ENCODE peak calls at places on chromosomes 11 and 22, in ten cellular contexts. G, L, P, Q, C, T, A, X, H and W are unnamed samples.

GRCh38 chr22:25102722-25103121 is 96.9 kb upstream of the CRYBB3 start:
- DNase-seq in G (no peak), L (no peak), P (no peak), Q (no peak), C (no peak), T (no peak), A (no peak), X (no peak), H (no peak), W (no peak)

GRCh38 chr22:49365910-49366309 is 461.8 kb downstream of the BRD1 start:
- DNase-seq in G (no peak), L (no peak), P (no peak), Q (no peak), C (no peak), T (no peak), A (no peak), X (no peak), H (no peak), W (peak; percentile 14)

GRCh38 chr22:27420817-27421361 is 380.7 kb downstream of the MN1 start:
- DNase-seq in G (peak; percentile 88), L (no peak), P (peak; percentile 46), Q (no peak), C (peak; percentile 82), T (no peak), A (peak; percentile 31), X (peak; percentile 92), H (no peak), W (peak; percentile 91)

GRCh38 chr22:41263704-41264103 is 22.3 kb downstream of the RANGAP1 start:
- DNase-seq in G (no peak), L (no peak), P (no peak), Q (no peak), C (no peak), T (no peak), A (no peak), X (no peak), H (no peak), W (no peak)

GRCh38 chr11:123438191-123438627 is 8.1 kb downstream of the GRAMD1B start:
- DNase-seq in G (no peak), L (no peak), P (no peak), Q (no peak), C (no peak), T (no peak), A (no peak), X (no peak), H (no peak), W (no peak)

GRCh38 chr11:11789735-11790369 is 51.9 kb upstream of the USP47 start:
- DNase-seq in G (no peak), L (no peak), P (no peak), Q (peak; percentile 29), C (no peak), T (peak; percentile 34), A (no peak), X (no peak), H (no peak), W (no peak)

GRCh38 chr11:18844753-18845367 is 53.3 kb upstream of the PTPN5 start:
- DNase-seq in G (no peak), L (peak; percentile 37), P (no peak), Q (peak; percentile 48), C (no peak), T (peak; percentile 60), A (no peak), X (no peak), H (no peak), W (no peak)

GRCh38 chr22:46185263-46185662 is 34.9 kb downstream of the PPARA start:
- DNase-seq in G (no peak), L (no peak), P (no peak), Q (no peak), C (no peak), T (no peak), A (no peak), X (no peak), H (no peak), W (no peak)

GRCh38 chr11:103807806-103808205 is 228.6 kb upstream of the DDI1 start:
- DNase-seq in G (no peak), L (no peak), P (no peak), Q (no peak), C (no peak), T (no peak), A (no peak), X (no peak), H (no peak), W (no peak)

GRCh38 chr11:64409278-64409677 is 50.3 kb downstream of the RPS6KA4 start:
- DNase-seq in G (no peak), L (no peak), P (no peak), Q (no peak), C (no peak), T (no peak), A (no peak), X (no peak), H (no peak), W (no peak)

GRCh38 chr11:107477820-107478219 is 20.2 kb upstream of the CWF19L2 start:
- DNase-seq in G (no peak), L (no peak), P (no peak), Q (no peak), C (no peak), T (no peak), A (no peak), X (no peak), H (no peak), W (no peak)

GRCh38 chr11:5618807-5619206 is 6.0 kb upstream of the TRIM34 start:
- DNase-seq in G (no peak), L (peak; percentile 49), P (no peak), Q (no peak), C (no peak), T (peak; percentile 47), A (no peak), X (no peak), H (no peak), W (no peak)

GRCh38 chr11:103585401-103585800 is 451.0 kb upstream of the DDI1 start:
- DNase-seq in G (no peak), L (no peak), P (no peak), Q (no peak), C (no peak), T (no peak), A (no peak), X (no peak), H (no peak), W (no peak)

GRCh38 chr11:35618497-35619029 is 303 bp downstream of the FJX1 start:
- DNase-seq in G (no peak), L (no peak), P (peak; percentile 8), Q (peak; percentile 68), C (no peak), T (no peak), A (no peak), X (no peak), H (no peak), W (no peak)
- TF ChIP-seq POLR2A in G (no peak), L (no peak), P (no peak), Q (no peak), C (no peak), T (no peak), A (no peak), X (no peak), H (no peak), W (no peak)

GRCh38 chr11:130854483-130854882 is 61.8 kb downstream of the SNX19 start:
- DNase-seq in G (no peak), L (no peak), P (no peak), Q (no peak), C (no peak), T (no peak), A (no peak), X (no peak), H (peak; percentile 24), W (no peak)
- TF ChIP-seq EP300 in G (no peak), L (no peak), P (no peak), Q (no peak), C (no peak), T (no peak), A (no peak), X (no peak), H (no peak), W (no peak)

GRCh38 chr22:22138915-22139314 is 105.7 kb upstream of the VPREB1 start:
- DNase-seq in G (no peak), L (no peak), P (no peak), Q (no peak), C (no peak), T (no peak), A (no peak), X (no peak), H (no peak), W (no peak)

GRCh38 chr22:22139364-22139763 is 105.2 kb upstream of the VPREB1 start:
- DNase-seq in G (no peak), L (no peak), P (no peak), Q (no peak), C (no peak), T (no peak), A (no peak), X (no peak), H (no peak), W (no peak)

GRCh38 chr22:22141771-22142591 is 102.6 kb upstream of the VPREB1 start:
- DNase-seq in G (no peak), L (no peak), P (no peak), Q (no peak), C (no peak), T (no peak), A (no peak), X (no peak), H (no peak), W (no peak)

GRCh38 chr22:22143448-22143847 is 101.1 kb upstream of the VPREB1 start:
- DNase-seq in G (no peak), L (no peak), P (no peak), Q (no peak), C (no peak), T (no peak), A (no peak), X (no peak), H (no peak), W (no peak)

GRCh38 chr22:22141031-22141430 is 103.6 kb upstream of the VPREB1 start:
- DNase-seq in G (no peak), L (no peak), P (no peak), Q (no peak), C (no peak), T (no peak), A (no peak), X (no peak), H (no peak), W (no peak)
- TF ChIP-seq POLR2A in G (no peak), L (no peak), P (no peak), Q (no peak), C (no peak), T (no peak), A (no peak), X (no peak), H (no peak), W (no peak)

GRCh38 chr11:118957968-118958367 is 1.9 kb downstream of the UPK2 start:
- DNase-seq in G (no peak), L (no peak), P (no peak), Q (no peak), C (no peak), T (no peak), A (no peak), X (no peak), H (no peak), W (no peak)

GRCh38 chr11:118957549-118957948 is 1.5 kb downstream of the UPK2 start:
- DNase-seq in G (no peak), L (no peak), P (no peak), Q (no peak), C (no peak), T (no peak), A (no peak), X (no peak), H (no peak), W (no peak)

GRCh38 chr11:118956847-118957469 is 860 bp downstream of the UPK2 start:
- DNase-seq in G (no peak), L (no peak), P (no peak), Q (no peak), C (no peak), T (no peak), A (no peak), X (no peak), H (no peak), W (no peak)

GRCh38 chr11:118956094-118956846 is at the start of gene UPK2:
- DNase-seq in G (peak; percentile 91), L (peak; percentile 64), P (peak; percentile 91), Q (peak; percentile 91), C (peak; percentile 77), T (peak; percentile 73), A (peak; percentile 90), X (peak; percentile 91), H (peak; percentile 19), W (peak; percentile 93)

GRCh38 chr11:118958577-118958976 is 2.5 kb downstream of the UPK2 start:
- DNase-seq in G (no peak), L (no peak), P (no peak), Q (no peak), C (no peak), T (no peak), A (no peak), X (no peak), H (no peak), W (no peak)
- TF ChIP-seq EP300 in G (no peak), L (no peak), P (no peak), Q (no peak), C (no peak), T (no peak), A (no peak), X (no peak), H (no peak), W (no peak)